ENCODE peak calls at places on chromosomes 16 and 17, in eight cellular contexts. One of them, this sample, is unnamed.

GRCh38 chr16:57544129-57544653 is 1.7 kb downstream of the ADGRG5 start:
- DNase-seq in stomach: no peak
- DNase-seq in SJSA1: peak; percentile 15
- DNase-seq in transverse colon: peak; percentile 57
- DNase-seq in ovary: no peak
- DNase-seq in upper lobe of left lung: no peak
- DNase-seq in suprapubic skin: peak; percentile 43
- DNase-seq in prostate gland: no peak
- DNase-seq in this sample: peak; percentile 27

GRCh38 chr17:40341808-40342574 is 22.5 kb downstream of the GJD3 start:
- DNase-seq in stomach: peak; percentile 81
- DNase-seq in SJSA1: no peak
- DNase-seq in transverse colon: peak; percentile 86
- DNase-seq in ovary: peak; percentile 88
- DNase-seq in upper lobe of left lung: peak; percentile 95
- DNase-seq in suprapubic skin: peak; percentile 93
- DNase-seq in prostate gland: peak; percentile 77
- DNase-seq in this sample: peak; percentile 97

GRCh38 chr16:89602273-89602951 is 11.0 kb upstream of the DPEP1 start:
- DNase-seq in stomach: no peak
- DNase-seq in SJSA1: peak; percentile 84
- DNase-seq in transverse colon: no peak
- DNase-seq in ovary: peak; percentile 64
- DNase-seq in upper lobe of left lung: no peak
- DNase-seq in suprapubic skin: no peak
- DNase-seq in prostate gland: no peak
- DNase-seq in this sample: peak; percentile 92

GRCh38 chr17:27518750-27519521 is 62.7 kb downstream of the KSR1 start:
- DNase-seq in stomach: no peak
- DNase-seq in SJSA1: no peak
- DNase-seq in transverse colon: no peak
- DNase-seq in ovary: no peak
- DNase-seq in upper lobe of left lung: no peak
- DNase-seq in suprapubic skin: no peak
- DNase-seq in prostate gland: no peak
- DNase-seq in this sample: no peak

GRCh38 chr16:51924744-51925143 is 622.2 kb downstream of the TOX3 start:
- DNase-seq in stomach: no peak
- DNase-seq in SJSA1: no peak
- DNase-seq in transverse colon: no peak
- DNase-seq in ovary: no peak
- DNase-seq in upper lobe of left lung: no peak
- DNase-seq in suprapubic skin: no peak
- DNase-seq in prostate gland: no peak
- DNase-seq in this sample: no peak

GRCh38 chr17:19714542-19715411 is 1.6 kb downstream of the SLC47A2 start:
- DNase-seq in stomach: no peak
- DNase-seq in SJSA1: no peak
- DNase-seq in transverse colon: no peak
- DNase-seq in ovary: peak; percentile 22
- DNase-seq in upper lobe of left lung: peak; percentile 70
- DNase-seq in suprapubic skin: no peak
- DNase-seq in prostate gland: no peak
- DNase-seq in this sample: peak; percentile 71

GRCh38 chr17:39668141-39668924 is at the start of gene PNMT:
- DNase-seq in stomach: peak; percentile 83
- DNase-seq in SJSA1: peak; percentile 64
- DNase-seq in transverse colon: peak; percentile 81
- DNase-seq in ovary: peak; percentile 67
- DNase-seq in upper lobe of left lung: peak; percentile 93
- DNase-seq in suprapubic skin: no peak
- DNase-seq in prostate gland: peak; percentile 72
- DNase-seq in this sample: peak; percentile 95

GRCh38 chr17:7862692-7863437 is 5.1 kb downstream of the CYB5D1 start:
- DNase-seq in stomach: no peak
- DNase-seq in SJSA1: peak; percentile 53
- DNase-seq in transverse colon: peak; percentile 31
- DNase-seq in ovary: peak; percentile 52
- DNase-seq in upper lobe of left lung: no peak
- DNase-seq in suprapubic skin: no peak
- DNase-seq in prostate gland: peak; percentile 72
- DNase-seq in this sample: peak; percentile 82

GRCh38 chr17:65121916-65122821 is 15.0 kb upstream of the RGS9 start:
- DNase-seq in stomach: no peak
- DNase-seq in SJSA1: no peak
- DNase-seq in transverse colon: peak; percentile 20
- DNase-seq in ovary: no peak
- DNase-seq in upper lobe of left lung: no peak
- DNase-seq in suprapubic skin: no peak
- DNase-seq in prostate gland: no peak
- DNase-seq in this sample: no peak

GRCh38 chr16:54817940-54818574 is 112.6 kb upstream of the IRX5 start:
- DNase-seq in stomach: no peak
- DNase-seq in SJSA1: no peak
- DNase-seq in transverse colon: no peak
- DNase-seq in ovary: no peak
- DNase-seq in upper lobe of left lung: no peak
- DNase-seq in suprapubic skin: no peak
- DNase-seq in prostate gland: no peak
- DNase-seq in this sample: peak; percentile 18

GRCh38 chr16:66619036-66619435 is 14.5 kb downstream of the CMTM3 start:
- DNase-seq in stomach: no peak
- DNase-seq in SJSA1: no peak
- DNase-seq in transverse colon: no peak
- DNase-seq in ovary: no peak
- DNase-seq in upper lobe of left lung: no peak
- DNase-seq in suprapubic skin: no peak
- DNase-seq in prostate gland: no peak
- DNase-seq in this sample: no peak

GRCh38 chr16:30351001-30351441 is 4.1 kb downstream of the CD2BP2 start:
- DNase-seq in stomach: no peak
- DNase-seq in SJSA1: no peak
- DNase-seq in transverse colon: no peak
- DNase-seq in ovary: no peak
- DNase-seq in upper lobe of left lung: no peak
- DNase-seq in suprapubic skin: no peak
- DNase-seq in prostate gland: no peak
- DNase-seq in this sample: no peak

GRCh38 chr16:67537270-67537635 is 8.6 kb downstream of the RIPOR1 start:
- DNase-seq in stomach: peak; percentile 58
- DNase-seq in SJSA1: no peak
- DNase-seq in transverse colon: peak; percentile 57
- DNase-seq in ovary: peak; percentile 82
- DNase-seq in upper lobe of left lung: peak; percentile 93
- DNase-seq in suprapubic skin: no peak
- DNase-seq in prostate gland: peak; percentile 49
- DNase-seq in this sample: peak; percentile 95

GRCh38 chr16:23124315-23124714 is 24.9 kb downstream of the USP31 start:
- DNase-seq in stomach: no peak
- DNase-seq in SJSA1: peak; percentile 59
- DNase-seq in transverse colon: no peak
- DNase-seq in ovary: no peak
- DNase-seq in upper lobe of left lung: no peak
- DNase-seq in suprapubic skin: no peak
- DNase-seq in prostate gland: no peak
- DNase-seq in this sample: no peak

GRCh38 chr17:41298458-41299135 is 4.1 kb downstream of the KRTAP29-1 start:
- DNase-seq in stomach: no peak
- DNase-seq in SJSA1: no peak
- DNase-seq in transverse colon: no peak
- DNase-seq in ovary: no peak
- DNase-seq in upper lobe of left lung: peak; percentile 50
- DNase-seq in suprapubic skin: no peak
- DNase-seq in prostate gland: no peak
- DNase-seq in this sample: no peak

GRCh38 chr17:6314311-6314710 is 120.6 kb downstream of the AIPL1 start:
- DNase-seq in stomach: no peak
- DNase-seq in SJSA1: no peak
- DNase-seq in transverse colon: no peak
- DNase-seq in ovary: no peak
- DNase-seq in upper lobe of left lung: no peak
- DNase-seq in suprapubic skin: no peak
- DNase-seq in prostate gland: no peak
- DNase-seq in this sample: no peak
- H3K27me3 ChIP-seq in stomach: peaks cover 33% of the 10 kb centered on the region
- H3K27me3 ChIP-seq in SJSA1: peaks cover 9% of the 10 kb centered on the region
- H3K27me3 ChIP-seq in transverse colon: no peaks in the 10 kb centered on the region
- H3K27me3 ChIP-seq in ovary: no peaks in the 10 kb centered on the region
- H3K27me3 ChIP-seq in upper lobe of left lung: no peaks in the 10 kb centered on the region
- H3K27me3 ChIP-seq in suprapubic skin: peaks cover 6% of the 10 kb centered on the region
- H3K27me3 ChIP-seq in prostate gland: no peaks in the 10 kb centered on the region
- H3K27me3 ChIP-seq in this sample: no peaks in the 10 kb centered on the region

GRCh38 chr17:34383225-34383615 is 20.2 kb upstream of the CCL1 start:
- DNase-seq in stomach: no peak
- DNase-seq in SJSA1: no peak
- DNase-seq in transverse colon: no peak
- DNase-seq in ovary: no peak
- DNase-seq in upper lobe of left lung: no peak
- DNase-seq in suprapubic skin: no peak
- DNase-seq in prostate gland: no peak
- DNase-seq in this sample: no peak
- H3K4me3 ChIP-seq in stomach: no peak overlapping the region
- H3K4me3 ChIP-seq in SJSA1: no peak overlapping the region
- H3K4me3 ChIP-seq in transverse colon: no peak overlapping the region
- H3K4me3 ChIP-seq in ovary: no peak overlapping the region
- H3K4me3 ChIP-seq in upper lobe of left lung: no peak overlapping the region
- H3K4me3 ChIP-seq in suprapubic skin: no peak overlapping the region
- H3K4me3 ChIP-seq in prostate gland: no peak overlapping the region
- H3K4me3 ChIP-seq in this sample: no peak overlapping the region

DNA sequence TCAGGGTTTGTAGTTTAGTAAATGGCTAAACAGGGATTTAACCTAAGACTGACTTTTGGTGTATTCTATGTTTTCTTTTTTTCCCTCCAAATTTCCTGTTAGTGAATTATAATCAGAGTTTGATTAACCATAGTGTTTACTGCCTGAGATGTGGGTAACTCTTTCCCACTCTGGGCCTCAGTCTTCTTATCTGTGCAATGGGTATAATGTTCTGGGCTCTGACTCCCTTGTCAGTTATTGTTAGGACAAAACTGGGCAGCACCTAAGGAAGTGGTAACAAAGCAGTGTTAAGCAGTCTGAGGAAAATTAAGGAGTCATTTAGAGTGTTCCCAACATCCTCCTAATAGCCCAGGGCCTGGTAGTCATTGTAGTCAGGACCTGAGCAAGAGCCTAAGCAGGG is 206.4 kb upstream of the N4BP1 start:
- DNase-seq in stomach: no peak
- DNase-seq in SJSA1: no peak
- DNase-seq in transverse colon: no peak
- DNase-seq in ovary: no peak
- DNase-seq in upper lobe of left lung: no peak
- DNase-seq in suprapubic skin: no peak
- DNase-seq in prostate gland: no peak
- DNase-seq in this sample: no peak
- H3K27me3 ChIP-seq in stomach: peaks cover 24% of the 10 kb centered on the region
- H3K27me3 ChIP-seq in SJSA1: peaks cover 20% of the 10 kb centered on the region
- H3K27me3 ChIP-seq in transverse colon: peaks cover 9% of the 10 kb centered on the region
- H3K27me3 ChIP-seq in ovary: no peaks in the 10 kb centered on the region
- H3K27me3 ChIP-seq in upper lobe of left lung: no peaks in the 10 kb centered on the region
- H3K27me3 ChIP-seq in suprapubic skin: peaks cover 15% of the 10 kb centered on the region
- H3K27me3 ChIP-seq in prostate gland: no peaks in the 10 kb centered on the region
- H3K27me3 ChIP-seq in this sample: peaks cover 12% of the 10 kb centered on the region

DNA sequence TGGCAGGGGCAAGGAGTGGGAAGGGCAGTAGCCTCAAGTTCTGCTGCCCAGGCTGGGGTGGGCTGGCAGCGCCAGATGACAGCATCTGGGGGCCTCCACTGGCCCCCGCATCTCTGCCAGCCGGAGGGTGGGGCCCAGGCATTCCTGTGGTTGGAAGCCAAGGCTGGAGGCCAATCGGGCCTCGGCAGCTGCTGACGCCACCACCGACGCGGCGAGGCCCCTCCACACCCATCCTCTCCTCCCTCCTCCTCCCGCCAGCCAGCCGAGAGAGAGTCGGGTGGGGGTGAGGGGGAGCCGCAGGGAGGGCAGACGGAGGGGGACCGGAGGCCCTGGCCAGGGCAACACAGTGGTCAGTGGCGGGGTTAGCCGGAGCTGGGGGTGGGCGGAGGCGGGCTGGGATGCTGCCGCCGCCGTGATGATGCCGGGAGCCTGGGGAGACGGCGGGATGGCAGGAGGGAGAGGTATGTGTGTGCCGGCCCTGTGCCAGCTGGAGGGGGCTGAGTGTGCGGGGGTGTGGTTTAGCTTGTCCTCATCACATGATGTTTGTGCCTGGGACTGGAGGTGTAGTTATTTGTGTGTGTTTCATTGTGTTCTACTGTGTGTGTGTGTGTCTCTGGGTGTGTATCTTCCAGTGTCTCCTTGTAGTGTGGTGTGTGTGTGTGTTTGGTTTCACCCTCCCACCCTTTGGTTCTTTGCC is 36.6 kb downstream of the ARHGAP23 start:
- DNase-seq in stomach: peak; percentile 70
- DNase-seq in SJSA1: peak; percentile 94
- DNase-seq in transverse colon: peak; percentile 73
- DNase-seq in ovary: peak; percentile 94
- DNase-seq in upper lobe of left lung: peak; percentile 93
- DNase-seq in suprapubic skin: peak; percentile 94
- DNase-seq in prostate gland: peak; percentile 70
- DNase-seq in this sample: peak; percentile 78
- H3K4me3 ChIP-seq in stomach: peak overlapping the region; percentile 42
- H3K4me3 ChIP-seq in SJSA1: peak overlapping the region; percentile 37
- H3K4me3 ChIP-seq in transverse colon: peak overlapping the region; percentile 34
- H3K4me3 ChIP-seq in ovary: peak overlapping the region; percentile 55
- H3K4me3 ChIP-seq in upper lobe of left lung: peak overlapping the region; percentile 58
- H3K4me3 ChIP-seq in suprapubic skin: peak overlapping the region; percentile 48
- H3K4me3 ChIP-seq in prostate gland: peak overlapping the region; percentile 27
- H3K4me3 ChIP-seq in this sample: no peak overlapping the region

GRCh38 chr17:49501496-49501895 is 6.4 kb downstream of the NGFR start:
- DNase-seq in stomach: no peak
- DNase-seq in SJSA1: no peak
- DNase-seq in transverse colon: no peak
- DNase-seq in ovary: no peak
- DNase-seq in upper lobe of left lung: no peak
- DNase-seq in suprapubic skin: no peak
- DNase-seq in prostate gland: peak; percentile 78
- DNase-seq in this sample: no peak
- H3K27me3 ChIP-seq in stomach: peaks cover 98% of the 10 kb centered on the region
- H3K27me3 ChIP-seq in SJSA1: peaks cover 81% of the 10 kb centered on the region
- H3K27me3 ChIP-seq in transverse colon: peaks cover 94% of the 10 kb centered on the region
- H3K27me3 ChIP-seq in ovary: peaks cover 10% of the 10 kb centered on the region
- H3K27me3 ChIP-seq in upper lobe of left lung: no peaks in the 10 kb centered on the region
- H3K27me3 ChIP-seq in suprapubic skin: peaks cover 70% of the 10 kb centered on the region
- H3K27me3 ChIP-seq in prostate gland: no peaks in the 10 kb centered on the region
- H3K27me3 ChIP-seq in this sample: peaks cover 25% of the 10 kb centered on the region

This sample was measured in H7.